ENCODE peak calls at places on chromosomes 2 and 18, in four cellular contexts. P is HCT116, G is stomach, O is prostate gland. L is an unnamed sample.

GRCh38 chr2:16218651-16219050 is 278.3 kb downstream of the MYCN start:
- DNase-seq in G (peak; percentile 67), P (peak; percentile 3), O (no peak), L (peak; percentile 32)

GRCh38 chr2:232789067-232789466 is 12.7 kb upstream of the KCNJ13 start:
- DNase-seq in G (no peak), O (no peak), P (no peak), L (no peak)

GRCh38 chr2:65199891-65200290 is 27.7 kb upstream of the ACTR2 start:
- DNase-seq in G (no peak), O (no peak), P (no peak), L (no peak)

GRCh38 chr2:141767051-141767450 is 363.8 kb downstream of the LRP1B start:
- DNase-seq in G (no peak), O (no peak), P (no peak), L (no peak)

GRCh38 chr2:178377046-178377445 is 73.9 kb downstream of the PRKRA start:
- DNase-seq in P (no peak), O (no peak), G (no peak), L (no peak)

GRCh38 chr2:207239222-207239674 is 73.5 kb upstream of the KLF7 start:
- DNase-seq in P (no peak), O (peak; percentile 34), G (peak; percentile 28), L (no peak)

GRCh38 chr2:181632733-181633401 is 24.0 kb downstream of the CERKL start:
- DNase-seq in O (no peak), G (no peak), P (no peak), L (no peak)

GRCh38 chr18:65435529-65435928 is 315.3 kb upstream of the CDH7 start:
- DNase-seq in P (no peak), O (no peak), G (no peak), L (no peak)

GRCh38 chr2:85326946-85327756 is 638 bp downstream of the TGOLN2 start:
- DNase-seq in P (no peak), G (peak; percentile 50), O (peak; percentile 35), L (peak; percentile 43)

GRCh38 chr18:43398601-43399000 is 121.3 kb upstream of the SYT4 start:
- DNase-seq in O (no peak), P (no peak), G (no peak), L (no peak)

GRCh38 chr2:28610583-28611201 is 114.8 kb downstream of the PLB1 start:
- DNase-seq in P (peak; percentile 86), G (peak; percentile 56), O (peak; percentile 89), L (peak; percentile 60)

GRCh38 chr2:62998949-62999348 is 51.7 kb upstream of the OTX1 start:
- DNase-seq in P (no peak), O (no peak), G (no peak), L (no peak)

GRCh38 chr2:63764630-63765029 is 77.1 kb upstream of the UGP2 start:
- DNase-seq in O (no peak), P (no peak), G (no peak), L (no peak)

GRCh38 chr2:127134235-127134634 is 27.3 kb upstream of the BIN1 start:
- DNase-seq in G (no peak), P (no peak), O (no peak), L (no peak)

GRCh38 chr2:68971591-68972231 is 2.7 kb upstream of the GKN1 start:
- DNase-seq in P (no peak), G (peak; percentile 70), O (no peak), L (peak; percentile 5)

GRCh38 chr2:240997856-240998705 is at the start of gene SNED1:
- DNase-seq in O (peak; percentile 92), G (peak; percentile 93), P (peak; percentile 45), L (peak; percentile 94)
- TF ChIP-seq POLR2A in O (peak; percentile 77), G (no peak), P (peak; percentile 42), L (peak; percentile 46)

GRCh38 chr2:96949701-96950350 is 36.6 kb downstream of the FAM178B start:
- DNase-seq in G (no peak), O (no peak), P (no peak), L (no peak)

GRCh38 chr2:96947949-96948348 is 38.4 kb downstream of the FAM178B start:
- DNase-seq in P (no peak), O (no peak), G (no peak), L (no peak)

GRCh38 chr2:96950391-96951124 is 35.8 kb downstream of the FAM178B start:
- DNase-seq in O (no peak), G (no peak), P (no peak), L (no peak)

GRCh38 chr2:96949153-96949520 is 37.2 kb downstream of the FAM178B start:
- DNase-seq in O (no peak), P (no peak), G (no peak), L (no peak)

GRCh38 chr2:96948483-96949152 is 37.8 kb downstream of the FAM178B start:
- DNase-seq in O (no peak), G (no peak), P (no peak), L (no peak)
- H3K4me3 ChIP-seq in O (no peak overlapping the region), G (no peak overlapping the region), P (no peak overlapping the region), L (no peak overlapping the region)

GRCh38 chr18:41758534-41758933 is 196.5 kb upstream of the PIK3C3 start:
- DNase-seq in O (no peak), G (no peak), P (no peak), L (no peak)
- H3K27ac ChIP-seq in O (no peak overlapping the region), G (no peak overlapping the region), P (no peak overlapping the region), L (no peak overlapping the region)

GRCh38 chr2:152466925-152467676 is 132.1 kb downstream of the FMNL2 start:
- DNase-seq in O (peak; percentile 66), P (no peak), G (no peak), L (peak; percentile 24)
- TF ChIP-seq POLR2A in O (peak; percentile 14), P (no peak), G (no peak), L (no peak)